ENCODE peak calls at places on chromosomes 7 and 10, in nine cellular contexts. S, N, E, C, A, W, Y, O and L are unnamed samples.

GRCh38 chr7:131616487-131616886 is 60.1 kb upstream of the PODXL start:
- DNase-seq in S (no peak), N (no peak), E (no peak), C (no peak), A (no peak), W (no peak), Y (no peak), O (no peak), L (no peak)

GRCh38 chr10:103685880-103686669 is 169.3 kb downstream of the SH3PXD2A start:
- DNase-seq in S (peak; percentile 88), N (no peak), E (peak; percentile 77), C (peak; percentile 86), A (peak; percentile 81), W (peak; percentile 83), Y (no peak), O (peak; percentile 82), L (peak; percentile 71)

GRCh38 chr7:110922906-110923305 is 168.0 kb upstream of the LRRN3 start:
- DNase-seq in S (no peak), N (peak; percentile 89), E (no peak), C (no peak), A (no peak), W (no peak), Y (peak; percentile 83), O (no peak), L (no peak)

GRCh38 chr10:29259498-29259897 is 29.4 kb upstream of the LYZL1 start:
- DNase-seq in S (no peak), N (no peak), E (no peak), C (no peak), A (no peak), W (no peak), Y (no peak), O (no peak), L (no peak)

GRCh38 chr7:30780909-30781308 is 9.7 kb downstream of the MINDY4 start:
- DNase-seq in S (peak; percentile 42), N (no peak), E (no peak), C (no peak), A (no peak), W (peak; percentile 65), Y (no peak), O (no peak), L (no peak)

GRCh38 chr7:12401538-12402364 is 1.9 kb downstream of the VWDE start:
- DNase-seq in S (no peak), N (no peak), E (no peak), C (no peak), A (no peak), W (no peak), Y (no peak), O (no peak), L (no peak)

GRCh38 chr7:116180302-116180701 is 30.0 kb upstream of the TES start:
- DNase-seq in S (no peak), N (peak; percentile 52), E (no peak), C (no peak), A (peak; percentile 33), W (no peak), Y (no peak), O (no peak), L (no peak)

GRCh38 chr7:130294314-130294713 is 1.4 kb downstream of the CPA4 start:
- DNase-seq in S (no peak), N (peak; percentile 86), E (no peak), C (no peak), A (no peak), W (no peak), Y (peak; percentile 93), O (no peak), L (no peak)

GRCh38 chr10:31171402-31172120 is 139.9 kb upstream of the ZNF438 start:
- DNase-seq in S (no peak), N (no peak), E (no peak), C (no peak), A (no peak), W (no peak), Y (no peak), O (no peak), L (no peak)

GRCh38 chr7:141276031-141276430 is 202.2 kb downstream of the TMEM178B start:
- DNase-seq in S (no peak), N (peak; percentile 16), E (no peak), C (no peak), A (no peak), W (no peak), Y (no peak), O (no peak), L (no peak)

GRCh38 chr7:20488850-20489249 is 126.6 kb upstream of the ABCB5 start:
- DNase-seq in S (no peak), N (no peak), E (no peak), C (no peak), A (no peak), W (no peak), Y (no peak), O (no peak), L (no peak)

GRCh38 chr10:118471863-118472262 is 123.6 kb downstream of the PRLHR start:
- DNase-seq in S (no peak), N (peak; percentile 88), E (no peak), C (no peak), A (no peak), W (no peak), Y (peak; percentile 96), O (no peak), L (no peak)

GRCh38 chr10:96548589-96548988 is 34.9 kb upstream of the TLL2 start:
- DNase-seq in S (no peak), N (no peak), E (no peak), C (no peak), A (no peak), W (no peak), Y (no peak), O (peak; percentile 43), L (no peak)
- TF ChIP-seq CTCF in S (no peak), N (no peak), E (no peak), C (no peak), A (no peak), W (no peak), Y (no peak), O (no peak), L (no peak)

DNA sequence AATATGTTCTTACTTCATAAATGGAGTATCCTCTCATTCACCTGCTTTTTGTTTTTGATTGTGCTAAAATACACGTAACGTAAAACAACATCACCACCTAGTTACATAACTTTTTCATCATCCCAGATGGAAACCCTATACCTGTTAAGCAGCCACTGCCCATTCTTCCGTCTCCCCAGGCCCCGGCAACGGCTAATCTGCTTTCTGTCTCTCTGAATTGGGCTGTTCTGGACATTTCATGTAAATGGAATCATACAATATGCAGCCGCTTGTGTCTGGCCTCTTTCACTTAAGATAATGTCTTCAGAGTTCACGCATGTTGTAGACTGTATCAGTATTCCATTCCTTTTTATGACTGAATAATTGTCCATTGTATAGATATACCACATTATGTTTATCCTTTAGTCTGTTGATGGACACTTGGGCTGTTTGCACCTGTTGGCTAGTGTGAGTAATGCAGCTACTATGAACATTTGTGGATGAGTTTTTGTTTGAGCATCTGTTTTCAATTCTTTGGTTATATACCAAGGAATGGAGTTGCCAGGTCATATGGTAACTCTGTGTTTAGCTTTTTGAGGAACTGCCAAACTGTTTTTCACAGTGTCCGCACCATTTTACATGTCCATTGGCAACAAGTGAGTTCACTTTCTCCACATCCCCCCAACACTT is 14.1 kb upstream of the SUN1 start:
- DNase-seq in S (no peak), N (peak; percentile 57), E (no peak), C (no peak), A (no peak), W (no peak), Y (peak; percentile 49), O (no peak), L (no peak)
- TF ChIP-seq CTCF in S (peak; percentile 27), N (peak; percentile 45), E (peak; percentile 58), C (peak; percentile 51), A (peak; percentile 62), W (peak; percentile 21), Y (peak; percentile 42), O (peak; percentile 35), L (no peak)

GRCh38 chr7:39384386-39384785 is 181.8 kb upstream of the YAE1 start:
- DNase-seq in S (no peak), N (no peak), E (no peak), C (no peak), A (no peak), W (no peak), Y (no peak), O (no peak), L (no peak)

GRCh38 chr7:39392151-39392550 is 174.1 kb upstream of the YAE1 start:
- DNase-seq in S (no peak), N (no peak), E (no peak), C (no peak), A (no peak), W (no peak), Y (no peak), O (no peak), L (no peak)

GRCh38 chr7:39386718-39387117 is 179.5 kb upstream of the YAE1 start:
- DNase-seq in S (no peak), N (no peak), E (no peak), C (no peak), A (no peak), W (no peak), Y (no peak), O (no peak), L (no peak)
- TF ChIP-seq CTCF in S (no peak), N (no peak), E (no peak), C (no peak), A (no peak), W (no peak), Y (no peak), O (no peak), L (no peak)

GRCh38 chr10:63976538-63976937 is 455.3 kb downstream of the REEP3 start:
- DNase-seq in S (no peak), N (peak; percentile 9), E (peak; percentile 51), C (peak; percentile 33), A (no peak), W (no peak), Y (no peak), O (peak; percentile 61), L (no peak)
- TF ChIP-seq CTCF in S (no peak), N (peak; percentile 64), E (peak; percentile 63), C (peak; percentile 44), A (peak; percentile 13), W (no peak), Y (peak; percentile 55), O (peak; percentile 47), L (no peak)

DNA sequence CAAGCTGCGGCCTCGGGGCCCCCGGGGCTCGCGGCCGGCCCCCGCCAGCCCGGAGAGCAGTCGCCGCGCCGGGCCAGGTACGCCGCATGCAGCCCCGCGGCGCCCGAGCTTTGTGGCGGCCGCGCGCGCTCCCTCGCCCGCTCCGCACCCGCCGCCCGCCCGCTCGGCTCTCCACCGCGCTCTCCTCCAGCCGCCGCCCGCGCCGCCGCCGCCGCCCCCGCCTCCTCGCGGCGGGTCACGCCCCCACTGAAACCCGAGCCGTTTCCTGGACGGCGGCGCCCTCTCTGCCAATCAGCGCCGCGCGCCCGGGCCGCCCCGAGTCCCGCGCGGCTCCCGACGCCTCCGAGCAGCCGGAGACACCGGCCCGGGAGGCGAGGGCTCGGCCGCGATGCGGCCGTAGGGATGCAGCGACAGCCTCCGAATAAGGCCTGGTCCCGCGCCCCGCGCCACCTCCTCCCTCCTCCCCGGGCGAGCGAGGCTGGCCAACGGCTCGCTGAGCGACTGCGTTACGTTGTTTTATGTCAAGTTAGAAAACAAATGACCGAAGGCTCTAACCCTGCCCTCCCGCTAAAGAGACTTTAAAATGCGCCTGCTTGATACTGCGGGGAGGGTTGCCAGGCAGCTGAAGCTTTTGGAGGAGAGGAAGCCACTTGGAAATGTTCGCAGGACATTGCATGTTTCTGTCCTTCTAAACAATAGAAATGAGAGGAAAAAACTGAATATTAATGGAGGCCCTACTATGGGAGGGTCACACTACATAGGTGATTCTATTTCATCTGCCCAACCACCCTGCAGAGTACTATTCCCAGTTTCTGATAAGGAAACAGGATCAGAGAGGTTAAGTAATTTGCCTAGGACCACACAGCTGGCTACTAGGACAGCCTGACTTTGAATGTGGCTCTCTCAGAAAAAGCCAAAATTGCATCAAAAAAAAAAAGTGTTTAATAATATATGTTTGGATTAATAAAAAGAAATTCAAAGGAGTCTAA is at the start of gene FGFR2:
- DNase-seq in S (peak; percentile 62), N (peak; percentile 85), E (peak; percentile 82), C (peak; percentile 88), A (no peak), W (peak; percentile 86), Y (no peak), O (peak; percentile 87), L (no peak)
- TF ChIP-seq CTCF in S (no peak), N (no peak), E (no peak), C (no peak), A (no peak), W (no peak), Y (peak; percentile 12), O (no peak), L (no peak)